ENCODE peak calls at places on chromosomes 13 and 19, in eight cellular contexts. One of them, this sample, is unnamed.
A peak's percentile ranks its signal among the peaks of the same experiment; 100 is the strongest.

GRCh38 chr13:74930402-74931165 is 551.4 kb downstream of the TBC1D4 start:
- DNase-seq in GM12878: no peak
- DNase-seq in breast epithelium: no peak
- DNase-seq in thyroid gland: no peak
- DNase-seq in spleen: no peak
- DNase-seq in transverse colon: no peak
- DNase-seq in HCT116: no peak
- DNase-seq in heart left ventricle: no peak
- DNase-seq in this sample: no peak

GRCh38 chr19:34673590-34673989 is 3.4 kb downstream of the SCGB2B2 start:
- DNase-seq in GM12878: no peak
- DNase-seq in breast epithelium: no peak
- DNase-seq in thyroid gland: no peak
- DNase-seq in spleen: no peak
- DNase-seq in transverse colon: no peak
- DNase-seq in HCT116: no peak
- DNase-seq in heart left ventricle: no peak
- DNase-seq in this sample: no peak

GRCh38 chr13:49305824-49306425 is 58.2 kb downstream of the CDADC1 start:
- DNase-seq in GM12878: no peak
- DNase-seq in breast epithelium: no peak
- DNase-seq in thyroid gland: no peak
- DNase-seq in spleen: no peak
- DNase-seq in transverse colon: no peak
- DNase-seq in HCT116: no peak
- DNase-seq in heart left ventricle: no peak
- DNase-seq in this sample: no peak

GRCh38 chr13:68636784-68637183 is 1406.6 kb upstream of the PCDH9 start:
- DNase-seq in GM12878: no peak
- DNase-seq in breast epithelium: no peak
- DNase-seq in thyroid gland: no peak
- DNase-seq in spleen: no peak
- DNase-seq in transverse colon: no peak
- DNase-seq in HCT116: no peak
- DNase-seq in heart left ventricle: no peak
- DNase-seq in this sample: no peak

GRCh38 chr19:48714759-48715261 is 4.7 kb downstream of the MAMSTR start:
- DNase-seq in GM12878: no peak
- DNase-seq in breast epithelium: no peak
- DNase-seq in thyroid gland: no peak
- DNase-seq in spleen: no peak
- DNase-seq in transverse colon: peak; percentile 65
- DNase-seq in HCT116: no peak
- DNase-seq in heart left ventricle: no peak
- DNase-seq in this sample: no peak

GRCh38 chr13:34179481-34179880 is 361.5 kb downstream of the RFC3 start:
- DNase-seq in GM12878: no peak
- DNase-seq in breast epithelium: no peak
- DNase-seq in thyroid gland: peak; percentile 51
- DNase-seq in spleen: no peak
- DNase-seq in transverse colon: no peak
- DNase-seq in HCT116: no peak
- DNase-seq in heart left ventricle: no peak
- DNase-seq in this sample: no peak

GRCh38 chr13:60572003-60572792 is 175.2 kb downstream of the TDRD3 start:
- DNase-seq in GM12878: no peak
- DNase-seq in breast epithelium: no peak
- DNase-seq in thyroid gland: no peak
- DNase-seq in spleen: no peak
- DNase-seq in transverse colon: no peak
- DNase-seq in HCT116: no peak
- DNase-seq in heart left ventricle: no peak
- DNase-seq in this sample: no peak

GRCh38 chr19:7242601-7243258 is 51.5 kb downstream of the INSR start:
- DNase-seq in GM12878: peak; percentile 77
- DNase-seq in breast epithelium: no peak
- DNase-seq in thyroid gland: peak; percentile 25
- DNase-seq in spleen: no peak
- DNase-seq in transverse colon: no peak
- DNase-seq in HCT116: no peak
- DNase-seq in heart left ventricle: no peak
- DNase-seq in this sample: no peak

GRCh38 chr19:28871099-28871725 is 341.7 kb downstream of the UQCRFS1 start:
- DNase-seq in GM12878: no peak
- DNase-seq in breast epithelium: no peak
- DNase-seq in thyroid gland: no peak
- DNase-seq in spleen: no peak
- DNase-seq in transverse colon: no peak
- DNase-seq in HCT116: no peak
- DNase-seq in heart left ventricle: no peak
- DNase-seq in this sample: no peak

GRCh38 chr19:28876604-28877123 is 336.3 kb downstream of the UQCRFS1 start:
- DNase-seq in GM12878: no peak
- DNase-seq in breast epithelium: no peak
- DNase-seq in thyroid gland: no peak
- DNase-seq in spleen: no peak
- DNase-seq in transverse colon: no peak
- DNase-seq in HCT116: no peak
- DNase-seq in heart left ventricle: no peak
- DNase-seq in this sample: no peak

GRCh38 chr19:28873301-28873700 is 339.6 kb downstream of the UQCRFS1 start:
- DNase-seq in GM12878: no peak
- DNase-seq in breast epithelium: no peak
- DNase-seq in thyroid gland: no peak
- DNase-seq in spleen: no peak
- DNase-seq in transverse colon: no peak
- DNase-seq in HCT116: no peak
- DNase-seq in heart left ventricle: no peak
- DNase-seq in this sample: no peak

GRCh38 chr19:28878862-28879566 is 333.9 kb downstream of the UQCRFS1 start:
- DNase-seq in GM12878: no peak
- DNase-seq in breast epithelium: peak; percentile 67
- DNase-seq in thyroid gland: peak; percentile 77
- DNase-seq in spleen: no peak
- DNase-seq in transverse colon: peak; percentile 58
- DNase-seq in HCT116: peak; percentile 21
- DNase-seq in heart left ventricle: peak; percentile 42
- DNase-seq in this sample: peak; percentile 78

DNA sequence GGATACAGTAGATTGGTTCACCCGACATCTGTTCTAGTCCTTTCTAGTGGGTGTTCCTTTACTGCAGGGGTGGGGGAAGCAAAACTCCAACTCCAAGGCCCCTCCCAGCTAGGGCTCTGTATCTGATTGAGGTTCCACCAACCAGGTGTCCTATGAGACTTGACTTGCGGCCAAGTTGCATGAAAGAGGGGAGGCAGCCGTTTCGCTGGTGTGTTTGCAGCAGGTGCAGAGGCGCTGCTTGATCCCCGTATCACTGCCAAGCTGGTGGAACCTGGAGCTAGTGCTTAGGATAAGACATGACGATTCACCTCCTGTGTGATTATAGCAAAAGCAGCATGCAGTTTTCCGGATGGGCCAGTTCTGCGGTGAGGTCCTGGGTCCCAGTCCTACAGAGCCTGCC is 338.2 kb downstream of the UQCRFS1 start:
- DNase-seq in GM12878: no peak
- DNase-seq in breast epithelium: no peak
- DNase-seq in thyroid gland: no peak
- DNase-seq in spleen: no peak
- DNase-seq in transverse colon: no peak
- DNase-seq in HCT116: no peak
- DNase-seq in heart left ventricle: no peak
- DNase-seq in this sample: no peak
- TF ChIP-seq POLR2A in GM12878: no peak
- TF ChIP-seq POLR2A in breast epithelium: no peak
- TF ChIP-seq POLR2A in thyroid gland: no peak
- TF ChIP-seq POLR2A in spleen: no peak
- TF ChIP-seq POLR2A in transverse colon: no peak
- TF ChIP-seq POLR2A in HCT116: no peak
- TF ChIP-seq POLR2A in heart left ventricle: no peak
- TF ChIP-seq POLR2A in this sample: no peak

GRCh38 chr19:18291590-18292459 is 10.4 kb upstream of the JUND start:
- DNase-seq in GM12878: no peak
- DNase-seq in breast epithelium: peak; percentile 80
- DNase-seq in thyroid gland: peak; percentile 90
- DNase-seq in spleen: peak; percentile 98
- DNase-seq in transverse colon: peak; percentile 90
- DNase-seq in HCT116: no peak
- DNase-seq in heart left ventricle: peak; percentile 93
- DNase-seq in this sample: peak; percentile 79

GRCh38 chr19:18289471-18290066 is 8.1 kb upstream of the JUND start:
- DNase-seq in GM12878: no peak
- DNase-seq in breast epithelium: no peak
- DNase-seq in thyroid gland: no peak
- DNase-seq in spleen: no peak
- DNase-seq in transverse colon: no peak
- DNase-seq in HCT116: no peak
- DNase-seq in heart left ventricle: no peak
- DNase-seq in this sample: no peak

GRCh38 chr19:18291019-18291524 is 9.7 kb upstream of the JUND start:
- DNase-seq in GM12878: no peak
- DNase-seq in breast epithelium: no peak
- DNase-seq in thyroid gland: no peak
- DNase-seq in spleen: no peak
- DNase-seq in transverse colon: no peak
- DNase-seq in HCT116: no peak
- DNase-seq in heart left ventricle: no peak
- DNase-seq in this sample: no peak

GRCh38 chr19:18292460-18292809 is 11.0 kb upstream of the JUND start:
- DNase-seq in GM12878: no peak
- DNase-seq in breast epithelium: no peak
- DNase-seq in thyroid gland: no peak
- DNase-seq in spleen: no peak
- DNase-seq in transverse colon: no peak
- DNase-seq in HCT116: no peak
- DNase-seq in heart left ventricle: no peak
- DNase-seq in this sample: peak; percentile 51

DNA sequence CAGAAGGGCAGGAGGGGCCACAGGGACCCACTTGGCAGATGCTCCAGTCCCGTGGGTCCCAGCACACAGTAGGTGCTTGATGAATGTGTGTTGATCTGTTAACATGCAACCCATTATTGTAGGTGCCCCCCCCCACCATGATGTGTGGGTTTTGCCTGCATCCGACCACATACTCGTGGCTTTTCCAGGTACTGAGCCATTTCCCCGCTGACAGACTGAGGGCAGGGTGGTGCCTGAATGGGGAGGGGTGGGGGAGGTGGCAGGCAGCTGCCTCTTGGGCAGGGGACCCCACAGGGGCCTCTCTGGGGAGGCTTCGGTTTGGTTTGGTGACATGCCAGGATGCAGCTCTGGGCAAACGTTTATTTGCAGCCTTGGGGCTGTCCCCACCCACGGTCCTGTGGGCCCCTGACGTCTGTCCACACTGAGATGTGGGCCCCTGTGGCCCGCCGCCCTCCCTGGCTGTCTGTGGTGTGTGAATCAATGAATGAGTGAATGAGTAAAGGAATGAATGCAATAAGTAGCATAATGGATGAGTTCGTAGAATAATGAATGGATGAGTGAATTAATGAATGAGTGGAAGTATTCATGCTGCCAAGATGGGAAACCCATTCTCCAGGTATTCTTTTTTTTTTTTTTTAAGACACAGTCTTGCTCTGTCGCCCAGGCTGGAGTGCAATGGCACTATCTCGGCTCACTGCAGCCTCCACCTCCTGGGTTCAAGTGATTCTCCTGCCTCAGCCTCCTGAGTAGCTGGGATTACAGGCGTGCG is 9.0 kb upstream of the JUND start:
- DNase-seq in GM12878: peak; percentile 79
- DNase-seq in breast epithelium: no peak
- DNase-seq in thyroid gland: no peak
- DNase-seq in spleen: peak; percentile 90
- DNase-seq in transverse colon: peak; percentile 62
- DNase-seq in HCT116: no peak
- DNase-seq in heart left ventricle: no peak
- DNase-seq in this sample: no peak
- TF ChIP-seq CTCF in GM12878: no peak
- TF ChIP-seq CTCF in breast epithelium: no peak
- TF ChIP-seq CTCF in thyroid gland: no peak
- TF ChIP-seq CTCF in spleen: no peak
- TF ChIP-seq CTCF in transverse colon: no peak
- TF ChIP-seq CTCF in HCT116: no peak
- TF ChIP-seq CTCF in heart left ventricle: no peak
- TF ChIP-seq CTCF in this sample: no peak

GRCh38 chr13:110418944-110419343 is 111.9 kb downstream of the COL4A2 start:
- DNase-seq in GM12878: no peak
- DNase-seq in breast epithelium: no peak
- DNase-seq in thyroid gland: no peak
- DNase-seq in spleen: no peak
- DNase-seq in transverse colon: no peak
- DNase-seq in HCT116: no peak
- DNase-seq in heart left ventricle: peak; percentile 78
- DNase-seq in this sample: no peak

GRCh38 chr13:110420626-110421025 is 113.5 kb downstream of the COL4A2 start:
- DNase-seq in GM12878: no peak
- DNase-seq in breast epithelium: no peak
- DNase-seq in thyroid gland: no peak
- DNase-seq in spleen: no peak
- DNase-seq in transverse colon: no peak
- DNase-seq in HCT116: no peak
- DNase-seq in heart left ventricle: no peak
- DNase-seq in this sample: no peak

GRCh38 chr13:110419946-110420345 is 112.9 kb downstream of the COL4A2 start:
- DNase-seq in GM12878: no peak
- DNase-seq in breast epithelium: no peak
- DNase-seq in thyroid gland: no peak
- DNase-seq in spleen: no peak
- DNase-seq in transverse colon: no peak
- DNase-seq in HCT116: no peak
- DNase-seq in heart left ventricle: no peak
- DNase-seq in this sample: no peak

GRCh38 chr13:110421061-110421460 is 114.0 kb downstream of the COL4A2 start:
- DNase-seq in GM12878: no peak
- DNase-seq in breast epithelium: no peak
- DNase-seq in thyroid gland: no peak
- DNase-seq in spleen: no peak
- DNase-seq in transverse colon: no peak
- DNase-seq in HCT116: no peak
- DNase-seq in heart left ventricle: no peak
- DNase-seq in this sample: no peak

DNA sequence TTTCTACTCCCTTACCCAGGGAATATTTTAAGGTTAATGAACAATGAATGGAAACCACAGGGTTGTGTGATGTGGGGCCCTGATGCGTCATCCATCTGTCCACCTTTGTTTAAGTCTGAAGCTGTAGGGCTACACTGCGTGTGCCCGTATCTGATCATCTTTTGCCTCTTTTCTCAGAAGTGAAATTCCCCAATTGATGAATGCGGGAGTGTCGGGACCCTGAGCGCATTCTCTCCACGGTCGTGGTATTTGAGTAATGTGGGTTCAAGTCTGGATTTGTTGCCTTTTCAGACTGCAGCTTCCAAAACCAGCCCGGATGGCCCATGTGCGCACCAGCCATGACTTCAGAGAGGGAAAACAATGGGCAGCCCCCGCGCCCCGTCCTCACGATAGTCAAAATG is 112.3 kb downstream of the COL4A2 start:
- DNase-seq in GM12878: no peak
- DNase-seq in breast epithelium: no peak
- DNase-seq in thyroid gland: no peak
- DNase-seq in spleen: no peak
- DNase-seq in transverse colon: no peak
- DNase-seq in HCT116: no peak
- DNase-seq in heart left ventricle: no peak
- DNase-seq in this sample: no peak
- H3K4me1 ChIP-seq in GM12878: no peaks in the 10 kb centered on the region
- H3K4me1 ChIP-seq in breast epithelium: peaks cover 7% of the 10 kb centered on the region
- H3K4me1 ChIP-seq in thyroid gland: peaks cover 15% of the 10 kb centered on the region
- H3K4me1 ChIP-seq in spleen: no peaks in the 10 kb centered on the region
- H3K4me1 ChIP-seq in transverse colon: peaks cover 13% of the 10 kb centered on the region
- H3K4me1 ChIP-seq in HCT116: peaks cover 7% of the 10 kb centered on the region
- H3K4me1 ChIP-seq in heart left ventricle: peaks cover 60% of the 10 kb centered on the region
- H3K4me1 ChIP-seq in this sample: no peaks in the 10 kb centered on the region

DNA sequence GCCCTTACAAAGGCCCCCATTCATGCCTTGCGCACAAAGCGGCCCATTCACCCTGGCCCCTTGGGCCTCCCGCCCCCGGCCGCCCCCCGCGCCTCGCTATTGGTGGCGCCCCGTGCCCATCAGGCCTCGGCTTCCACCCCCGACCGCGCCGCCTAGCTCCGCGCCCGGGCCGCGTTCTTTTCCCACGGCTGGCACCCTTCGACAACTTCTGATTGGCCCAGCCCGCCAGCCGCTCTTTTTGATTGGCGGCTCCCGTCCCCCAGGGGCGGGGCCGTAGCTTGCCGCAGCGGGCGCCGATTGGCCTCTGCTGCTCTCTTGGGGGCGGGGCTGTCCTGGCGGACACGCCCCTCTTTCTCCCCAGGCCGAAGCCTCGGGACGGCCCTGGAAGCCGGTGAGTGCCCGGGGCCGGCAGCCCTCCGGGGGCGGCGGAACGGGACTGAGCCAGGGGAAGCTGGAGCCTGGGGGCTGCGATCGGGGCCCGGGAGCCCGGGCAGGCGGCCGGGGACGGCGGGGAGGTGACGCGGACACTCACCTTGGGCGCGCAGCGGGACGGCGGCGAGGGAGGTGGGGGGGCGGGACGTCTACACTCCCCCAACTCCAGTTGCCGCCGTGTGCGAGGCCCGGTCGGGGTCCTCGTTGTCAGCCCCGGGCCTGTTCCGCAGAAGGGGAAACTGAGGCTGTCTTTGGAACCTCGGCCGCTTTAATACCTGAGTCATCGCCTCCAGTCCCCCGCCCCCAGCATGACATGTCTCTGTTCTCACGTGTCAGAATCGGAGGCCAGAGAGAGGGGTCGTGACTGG is at the start of gene MYH14:
- DNase-seq in GM12878: no peak
- DNase-seq in breast epithelium: peak; percentile 92
- DNase-seq in thyroid gland: peak; percentile 98
- DNase-seq in spleen: peak; percentile 47
- DNase-seq in transverse colon: peak; percentile 93
- DNase-seq in HCT116: peak; percentile 86
- DNase-seq in heart left ventricle: peak; percentile 87
- DNase-seq in this sample: peak; percentile 98
- TF ChIP-seq POLR2A in GM12878: no peak
- TF ChIP-seq POLR2A in breast epithelium: peak; percentile 39
- TF ChIP-seq POLR2A in thyroid gland: peak; percentile 64
- TF ChIP-seq POLR2A in spleen: no peak
- TF ChIP-seq POLR2A in transverse colon: peak; percentile 68
- TF ChIP-seq POLR2A in HCT116: no peak
- TF ChIP-seq POLR2A in heart left ventricle: peak; percentile 65
- TF ChIP-seq POLR2A in this sample: peak; percentile 65

This sample was measured in body of pancreas.